ENCODE peak calls at places on chromosomes 13 and 19, in six cellular contexts. Z is CD8-positive, alpha-beta T cell; H is body of pancreas; R is cardiac fibroblast; W is Panc1; T is astrocyte of the spinal cord. F is an unnamed sample.

GRCh38 chr13:99353836-99354235 is 46.6 kb upstream of the GPR183 start:
- DNase-seq in H (no peak), W (no peak), Z (no peak), R (no peak), T (peak), F (no peak)

GRCh38 chr19:41137056-41137455 is 22.8 kb downstream of the CYP2F1 start:
- DNase-seq in Z (no peak), W (no peak), H (no peak), R (no peak), T (no peak), F (no peak)

GRCh38 chr13:78054152-78054551 is 135.5 kb upstream of the EDNRB start:
- DNase-seq in Z (no peak), H (no peak), W (no peak), T (no peak), R (no peak), F (no peak)

GRCh38 chr19:7251502-7251901 is 42.7 kb downstream of the INSR start:
- DNase-seq in W (no peak), H (no peak), R (no peak), Z (no peak), T (no peak), F (no peak)

GRCh38 chr13:42893346-42893745 is 98.7 kb downstream of the EPSTI1 start:
- DNase-seq in Z (no peak), T (peak), R (peak), H (no peak), W (no peak), F (no peak)

GRCh38 chr19:44653977-44654784 is 10.5 kb downstream of the PVR start:
- DNase-seq in W (no peak), R (peak), Z (peak), H (peak), T (peak), F (peak)

GRCh38 chr13:40776681-40777165 is 5.7 kb upstream of the MRPS31 start:
- DNase-seq in T (peak), R (peak), W (no peak), Z (peak), H (no peak), F (no peak)

GRCh38 chr13:30049692-30050091 is 199.3 kb upstream of the UBL3 start:
- DNase-seq in T (no peak), Z (no peak), R (no peak), W (no peak), H (no peak), F (no peak)

GRCh38 chr13:24511824-24512207 is 762 bp downstream of the PARP4 start:
- DNase-seq in T (no peak), R (no peak), H (no peak), W (peak), Z (no peak), F (no peak)

GRCh38 chr19:10565028-10565566 is 713 bp downstream of the KRI1 start:
- DNase-seq in W (no peak), R (peak), Z (peak), H (peak), T (peak), F (peak)

GRCh38 chr19:3655402-3656072 is 28.9 kb upstream of the CACTIN start:
- DNase-seq in H (no peak), Z (no peak), R (peak), T (peak), W (no peak), F (no peak)

GRCh38 chr19:50461066-50461875 is 15.0 kb upstream of the EMC10 start:
- DNase-seq in T (peak), W (peak), R (peak), H (peak), Z (peak), F (peak)

GRCh38 chr13:58963321-58963720 is 1200.4 kb downstream of the DIAPH3 start:
- DNase-seq in H (no peak), W (no peak), T (peak), R (peak), Z (no peak), F (no peak)

GRCh38 chr13:72851678-72852014 is 69.7 kb downstream of the PIBF1 start:
- DNase-seq in H (no peak), Z (no peak), R (no peak), W (no peak), T (no peak), F (no peak)

GRCh38 chr13:63435668-63436275 is 2020.1 kb upstream of the PCDH20 start:
- DNase-seq in R (peak), Z (no peak), H (no peak), T (peak), W (peak), F (peak)

GRCh38 chr19:44757057-44757734 is 8.7 kb downstream of the BCL3 start:
- DNase-seq in H (peak), W (no peak), T (peak), R (peak), Z (no peak), F (no peak)

GRCh38 chr19:40822161-40822560 is 23.2 kb downstream of the EGLN2 start:
- DNase-seq in H (no peak), Z (no peak), T (no peak), R (no peak), W (no peak), F (no peak)

GRCh38 chr19:40584007-40584406 is 7.3 kb downstream of the SHKBP1 start:
- DNase-seq in R (peak), W (no peak), Z (no peak), H (no peak), T (no peak), F (no peak)

GRCh38 chr19:58545286-58546068 is 1.6 kb downstream of the TRIM28 start:
- DNase-seq in H (no peak), W (no peak), R (no peak), Z (no peak), T (no peak), F (no peak)

GRCh38 chr13:104461049-104461448 is 1394.8 kb upstream of the SLC10A2 start:
- DNase-seq in T (no peak), W (no peak), R (no peak), Z (no peak), H (no peak), F (no peak)

GRCh38 chr19:38247734-38248268 is 8.4 kb downstream of the PPP1R14A start:
- DNase-seq in H (no peak), Z (no peak), T (no peak), W (no peak), R (peak), F (no peak)

GRCh38 chr13:36450534-36450933 is 18.2 kb downstream of the CCNA1 start:
- DNase-seq in W (no peak), T (no peak), H (no peak), Z (no peak), R (no peak), F (no peak)

GRCh38 chr13:36456577-36456976 is 24.3 kb downstream of the CCNA1 start:
- DNase-seq in Z (no peak), W (no peak), H (no peak), T (no peak), R (no peak), F (no peak)

GRCh38 chr13:36454962-36455361 is 22.7 kb downstream of the CCNA1 start:
- DNase-seq in R (no peak), H (no peak), Z (no peak), W (no peak), T (no peak), F (no peak)

GRCh38 chr13:36454121-36454520 is 21.8 kb downstream of the CCNA1 start:
- DNase-seq in H (no peak), Z (no peak), T (no peak), R (no peak), W (no peak), F (no peak)

DNA sequence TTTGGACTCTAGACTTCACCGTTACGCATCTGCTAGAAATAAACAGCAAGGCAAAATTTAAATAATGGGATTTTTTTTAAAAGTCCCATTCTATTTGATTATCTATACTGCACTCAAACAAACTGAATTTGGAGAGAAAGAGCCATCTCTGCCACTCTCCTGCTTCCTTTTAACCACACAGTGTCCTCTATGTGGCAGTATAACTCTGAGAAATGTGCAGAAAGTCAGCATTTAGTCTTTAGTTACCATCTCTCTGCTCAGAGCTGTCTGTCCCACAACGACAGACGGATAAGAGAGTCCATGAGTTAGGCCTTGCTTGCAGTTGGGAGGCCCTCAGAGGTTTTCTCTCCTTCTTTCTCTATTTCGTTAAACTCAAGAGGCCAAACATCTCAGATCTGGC is 21.2 kb downstream of the CCNA1 start:
- DNase-seq in W (no peak), T (peak), R (peak), H (no peak), Z (no peak), F (no peak)
- TF ChIP-seq CTCF in W (peak), T (peak), R (peak), H (no peak), Z (no peak), F (no peak)

GRCh38 chr19:13071444-13072205 is 31.0 kb downstream of the LYL1 start:
- DNase-seq in H (no peak), T (no peak), R (no peak), W (no peak), Z (no peak), F (no peak)

GRCh38 chr19:13073263-13073662 is 29.4 kb downstream of the LYL1 start:
- DNase-seq in Z (no peak), W (no peak), T (no peak), R (no peak), H (no peak), F (no peak)

GRCh38 chr19:13070425-13071140 is 32.1 kb downstream of the LYL1 start:
- DNase-seq in Z (no peak), H (no peak), T (no peak), R (no peak), W (no peak), F (no peak)

GRCh38 chr19:13074378-13074777 is 28.3 kb downstream of the LYL1 start:
- DNase-seq in R (no peak), W (no peak), Z (no peak), T (no peak), H (no peak), F (no peak)

GRCh38 chr19:13072206-13072898 is 30.3 kb downstream of the LYL1 start:
- DNase-seq in R (no peak), W (no peak), T (no peak), Z (no peak), H (peak), F (no peak)
- TF ChIP-seq CTCF in R (no peak), W (no peak), T (no peak), Z (no peak), H (no peak), F (no peak)

DNA sequence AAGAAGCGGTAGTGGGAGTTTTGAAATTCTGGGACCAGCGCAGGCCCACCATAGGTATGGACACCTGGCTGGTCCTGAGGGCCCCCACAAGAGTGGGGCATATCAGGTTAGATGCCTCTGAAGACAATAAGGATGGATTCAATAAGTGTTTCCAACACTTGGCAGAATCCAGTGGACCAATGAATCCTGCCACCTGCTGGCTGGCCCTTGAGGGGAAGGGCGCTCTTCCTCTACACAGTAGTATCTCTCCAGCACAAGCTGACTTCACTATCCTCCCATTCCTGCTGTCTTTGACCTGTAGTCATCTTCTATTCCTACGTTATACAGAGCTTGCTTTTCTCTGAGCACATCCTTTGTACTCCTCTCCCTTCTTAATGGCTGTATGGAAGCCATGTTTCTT is 199.7 kb upstream of the TSHZ3 start:
- DNase-seq in Z (no peak), R (peak), T (peak), W (no peak), H (peak), F (no peak)
- TF ChIP-seq CTCF in Z (no peak), R (peak), T (peak), W (peak), H (peak), F (no peak)

DNA sequence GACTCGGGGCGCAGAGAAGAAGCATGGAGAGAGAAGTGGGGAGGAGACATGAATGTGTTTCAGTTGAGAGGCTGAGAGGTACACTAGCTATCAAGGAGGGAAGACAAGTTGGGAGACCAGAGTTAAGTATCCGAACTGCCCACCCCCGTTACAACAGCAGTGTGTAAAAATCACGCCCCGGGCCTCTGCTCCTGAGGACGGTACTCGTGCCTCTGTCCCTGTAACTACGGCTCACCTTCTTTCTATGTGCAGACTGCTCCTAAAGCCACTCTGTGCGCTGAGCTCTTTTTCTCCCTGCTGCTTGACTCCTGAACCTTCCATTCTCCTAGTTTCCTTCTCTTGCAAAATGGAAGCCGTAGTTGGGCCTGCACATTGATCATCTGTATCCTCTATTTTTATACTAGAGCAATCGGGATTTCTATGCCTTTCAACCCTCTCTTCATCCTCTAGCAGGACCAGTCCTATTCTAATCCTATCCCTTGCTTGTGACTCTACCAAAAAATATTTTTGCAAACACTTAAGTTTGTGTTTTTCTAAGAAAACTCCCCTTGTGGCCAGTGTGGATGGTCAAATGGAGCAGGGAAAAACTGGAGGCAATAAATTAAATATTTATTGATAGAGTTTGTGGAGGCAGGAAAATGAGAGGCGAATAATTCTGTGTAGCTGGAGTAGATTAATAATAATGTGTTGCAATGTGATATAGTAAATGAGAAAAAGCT is 569 bp downstream of the POLR1D start:
- DNase-seq in Z (no peak), T (peak), R (peak), W (no peak), H (peak), F (no peak)
- TF ChIP-seq CTCF in Z (no peak), T (peak), R (peak), W (no peak), H (peak), F (no peak)